ENCODE peak calls at places on chromosomes 7 and 10, in four cellular contexts. Q, H, X and K are unnamed samples.

GRCh38 chr7:140564643-140565042 is 76.0 kb downstream of the DENND2A start:
- DNase-seq in Q (no peak), H (no peak), X (no peak), K (no peak)

GRCh38 chr7:76512941-76513816 is 2.8 kb downstream of the UPK3B start:
- DNase-seq in Q (no peak), H (no peak), X (no peak), K (no peak)

GRCh38 chr10:32950457-32951109 is 7.4 kb downstream of the ITGB1 start:
- DNase-seq in Q (no peak), H (peak; percentile 32), X (no peak), K (no peak)

GRCh38 chr7:130365511-130366441 is 14.5 kb upstream of the CPA1 start:
- DNase-seq in Q (no peak), H (peak; percentile 99), X (peak; percentile 27), K (peak; percentile 94)

GRCh38 chr7:86778271-86778670 is 134.6 kb downstream of the GRM3 start:
- DNase-seq in Q (no peak), H (no peak), X (no peak), K (no peak)

GRCh38 chr7:123367508-123368122 is 166.8 kb downstream of the IQUB start:
- DNase-seq in Q (no peak), H (peak; percentile 49), X (no peak), K (no peak)

GRCh38 chr10:103932996-103933395 is 15.0 kb upstream of the STN1 start:
- DNase-seq in Q (no peak), H (peak; percentile 85), X (no peak), K (no peak)

GRCh38 chr7:953547-954327 is 743 bp downstream of the ADAP1 start:
- DNase-seq in Q (no peak), H (no peak), X (peak; percentile 46), K (peak; percentile 17)

GRCh38 chr10:70362357-70362756 is 20.1 kb downstream of the LRRC20 start:
- DNase-seq in Q (no peak), H (no peak), X (no peak), K (no peak)

GRCh38 chr10:127912607-127913367 is 5.9 kb downstream of the PTPRE start:
- DNase-seq in Q (no peak), H (no peak), X (no peak), K (no peak)

GRCh38 chr7:121406-121805 is 71.0 kb upstream of the FAM20C start:
- DNase-seq in Q (no peak), H (no peak), X (no peak), K (no peak)

GRCh38 chr7:40551685-40552576 is 417.1 kb downstream of the SUGCT start:
- DNase-seq in Q (no peak), H (no peak), X (no peak), K (peak; percentile 88)